ENCODE peak calls at places on chromosomes 13 and 19, in seven cellular contexts. One of them, this sample, is unnamed.

GRCh38 chr13:114047358-114047881 is 73.5 kb upstream of the C13orf46 start:
- DNase-seq in H1: no peak
- DNase-seq in SK-N-SH: no peak
- DNase-seq in HCT116: no peak
- DNase-seq in GM12878: peak; percentile 74
- DNase-seq in K562: peak; percentile 19
- DNase-seq in HepG2: no peak
- DNase-seq in this sample: peak; percentile 52

GRCh38 chr13:44153536-44153935 is 220.1 kb upstream of the SERP2 start:
- DNase-seq in H1: no peak
- DNase-seq in SK-N-SH: no peak
- DNase-seq in HCT116: no peak
- DNase-seq in GM12878: no peak
- DNase-seq in K562: no peak
- DNase-seq in HepG2: no peak
- DNase-seq in this sample: no peak

GRCh38 chr13:21138561-21138960 is 37.8 kb downstream of the SKA3 start:
- DNase-seq in H1: no peak
- DNase-seq in SK-N-SH: no peak
- DNase-seq in HCT116: no peak
- DNase-seq in GM12878: no peak
- DNase-seq in K562: no peak
- DNase-seq in HepG2: no peak
- DNase-seq in this sample: no peak

GRCh38 chr19:41597600-41598041 is 21.7 kb downstream of the CEACAM21 start:
- DNase-seq in H1: no peak
- DNase-seq in SK-N-SH: peak; percentile 79
- DNase-seq in HCT116: peak; percentile 76
- DNase-seq in GM12878: peak; percentile 45
- DNase-seq in K562: peak; percentile 84
- DNase-seq in HepG2: peak; percentile 39
- DNase-seq in this sample: peak; percentile 68

GRCh38 chr19:18763674-18764590 is 27.2 kb downstream of the COMP start:
- DNase-seq in H1: no peak
- DNase-seq in SK-N-SH: peak; percentile 88
- DNase-seq in HCT116: no peak
- DNase-seq in GM12878: no peak
- DNase-seq in K562: peak; percentile 67
- DNase-seq in HepG2: no peak
- DNase-seq in this sample: no peak

GRCh38 chr19:40689339-40690049 is 957 bp downstream of the NUMBL start:
- DNase-seq in H1: no peak
- DNase-seq in SK-N-SH: peak; percentile 71
- DNase-seq in HCT116: no peak
- DNase-seq in GM12878: no peak
- DNase-seq in K562: peak; percentile 51
- DNase-seq in HepG2: no peak
- DNase-seq in this sample: no peak

GRCh38 chr19:51096473-51097165 is 11.6 kb downstream of the CTU1 start:
- DNase-seq in H1: no peak
- DNase-seq in SK-N-SH: no peak
- DNase-seq in HCT116: peak; percentile 21
- DNase-seq in GM12878: no peak
- DNase-seq in K562: no peak
- DNase-seq in HepG2: no peak
- DNase-seq in this sample: peak; percentile 61

GRCh38 chr13:44052843-44053607 is 173.3 kb downstream of the LACC1 start:
- DNase-seq in H1: no peak
- DNase-seq in SK-N-SH: no peak
- DNase-seq in HCT116: no peak
- DNase-seq in GM12878: no peak
- DNase-seq in K562: no peak
- DNase-seq in HepG2: no peak
- DNase-seq in this sample: no peak

GRCh38 chr19:55711719-55712118 is 26.5 kb downstream of the NLRP9 start:
- DNase-seq in H1: no peak
- DNase-seq in SK-N-SH: no peak
- DNase-seq in HCT116: no peak
- DNase-seq in GM12878: no peak
- DNase-seq in K562: no peak
- DNase-seq in HepG2: no peak
- DNase-seq in this sample: no peak

DNA sequence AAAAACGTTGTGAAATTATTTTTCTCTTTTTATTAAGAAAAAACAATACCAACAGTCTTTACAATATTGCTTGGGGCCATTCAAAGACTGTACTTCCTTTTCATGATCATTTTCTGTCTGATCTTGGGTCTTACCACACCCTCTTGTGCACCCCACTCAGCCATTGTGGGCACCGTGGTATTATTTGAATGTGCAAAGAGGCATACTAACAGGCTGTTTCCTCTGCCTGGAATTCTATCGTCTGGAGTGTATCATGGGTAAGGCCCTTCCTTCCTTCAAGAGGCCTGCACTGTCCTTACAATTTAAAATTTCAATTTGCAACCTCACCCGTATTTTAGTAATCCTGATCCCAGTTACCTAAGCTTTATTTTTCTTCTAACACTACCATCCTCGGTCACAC is 76.5 kb downstream of the FGF14 start:
- DNase-seq in H1: no peak
- DNase-seq in SK-N-SH: no peak
- DNase-seq in HCT116: no peak
- DNase-seq in GM12878: no peak
- DNase-seq in K562: no peak
- DNase-seq in HepG2: no peak
- DNase-seq in this sample: no peak
- TF ChIP-seq JUND in H1: no peak
- TF ChIP-seq JUND in SK-N-SH: no peak
- TF ChIP-seq JUND in HCT116: no peak
- TF ChIP-seq JUND in GM12878: no peak
- TF ChIP-seq JUND in K562: no peak
- TF ChIP-seq JUND in HepG2: no peak
- TF ChIP-seq JUND in this sample: no peak

GRCh38 chr13:27481766-27482165 is 31.4 kb upstream of the MTIF3 start:
- DNase-seq in H1: peak; percentile 58
- DNase-seq in SK-N-SH: peak; percentile 65
- DNase-seq in HCT116: peak; percentile 37
- DNase-seq in GM12878: no peak
- DNase-seq in K562: peak; percentile 65
- DNase-seq in HepG2: peak; percentile 37
- DNase-seq in this sample: peak; percentile 16
- TF ChIP-seq JUND in H1: no peak
- TF ChIP-seq JUND in SK-N-SH: no peak
- TF ChIP-seq JUND in HCT116: no peak
- TF ChIP-seq JUND in GM12878: no peak
- TF ChIP-seq JUND in K562: no peak
- TF ChIP-seq JUND in HepG2: no peak
- TF ChIP-seq JUND in this sample: no peak

GRCh38 chr13:53052675-53053074 is 24.1 kb downstream of the OLFM4 start:
- DNase-seq in H1: no peak
- DNase-seq in SK-N-SH: no peak
- DNase-seq in HCT116: no peak
- DNase-seq in GM12878: no peak
- DNase-seq in K562: no peak
- DNase-seq in HepG2: no peak
- DNase-seq in this sample: no peak
- TF ChIP-seq JUND in H1: no peak
- TF ChIP-seq JUND in SK-N-SH: no peak
- TF ChIP-seq JUND in HCT116: no peak
- TF ChIP-seq JUND in GM12878: no peak
- TF ChIP-seq JUND in K562: no peak
- TF ChIP-seq JUND in HepG2: no peak
- TF ChIP-seq JUND in this sample: no peak

GRCh38 chr19:2969104-2969504 is 8.3 kb upstream of the TLE6 start:
- DNase-seq in H1: no peak
- DNase-seq in SK-N-SH: peak; percentile 59
- DNase-seq in HCT116: no peak
- DNase-seq in GM12878: no peak
- DNase-seq in K562: no peak
- DNase-seq in HepG2: no peak
- DNase-seq in this sample: no peak
- TF ChIP-seq JUND in H1: no peak
- TF ChIP-seq JUND in SK-N-SH: no peak
- TF ChIP-seq JUND in HCT116: no peak
- TF ChIP-seq JUND in GM12878: no peak
- TF ChIP-seq JUND in K562: no peak
- TF ChIP-seq JUND in HepG2: no peak
- TF ChIP-seq JUND in this sample: no peak

DNA sequence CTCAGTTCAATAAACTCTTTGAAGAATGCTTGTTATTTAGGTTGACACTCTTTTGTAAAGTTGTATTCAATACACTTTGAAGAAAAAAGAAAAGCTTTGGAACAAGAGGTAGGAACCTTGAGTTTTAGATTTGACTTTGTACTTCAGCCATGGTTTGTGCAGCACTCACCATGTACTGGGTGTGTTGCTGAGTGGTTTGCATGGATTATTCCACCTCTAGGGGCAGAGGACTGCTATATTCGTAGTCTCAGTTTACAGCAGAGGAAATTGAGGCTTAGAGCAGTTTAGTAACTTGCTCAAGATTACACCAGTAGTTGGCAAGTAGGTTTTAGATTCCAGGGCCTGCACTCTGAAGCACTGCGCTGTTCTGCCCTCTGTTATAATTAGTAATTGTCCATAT is 68.8 kb downstream of the DNAJC3 start:
- DNase-seq in H1: no peak
- DNase-seq in SK-N-SH: no peak
- DNase-seq in HCT116: no peak
- DNase-seq in GM12878: no peak
- DNase-seq in K562: no peak
- DNase-seq in HepG2: no peak
- DNase-seq in this sample: no peak
- TF ChIP-seq JUND in H1: no peak
- TF ChIP-seq JUND in SK-N-SH: no peak
- TF ChIP-seq JUND in HCT116: no peak
- TF ChIP-seq JUND in GM12878: no peak
- TF ChIP-seq JUND in K562: no peak
- TF ChIP-seq JUND in HepG2: no peak
- TF ChIP-seq JUND in this sample: no peak

This sample was measured in T47D.